ENCODE peak calls at places on chromosomes 4 and X, in seven cellular contexts. O is SK-N-MC, I is GM23338, W is SK-N-SH, R is breast epithelium, C is suprapubic skin, X is K562. U is an unnamed sample.

GRCh38 chr4:38109896-38110295 is 149.7 kb downstream of the PTTG2 start:
- DNase-seq in O (no peak), I (no peak), W (no peak), R (no peak), C (no peak), X (no peak), U (no peak)

GRCh38 chr4:46839128-46839527 is 69.9 kb downstream of the COX7B2 start:
- DNase-seq in O (no peak), I (peak; percentile 61), W (no peak), R (no peak), C (no peak), X (no peak), U (no peak)

GRCh38 chr4:174973336-174973735 is 55.2 kb downstream of the ADAM29 start:
- DNase-seq in O (no peak), I (no peak), W (no peak), R (no peak), C (no peak), X (no peak), U (no peak)

GRCh38 chrX:12955882-12956703 is 18.8 kb upstream of the TMSB4X start:
- DNase-seq in O (no peak), I (no peak), W (no peak), R (no peak), C (no peak), X (peak; percentile 75), U (peak; percentile 79)

GRCh38 chr4:53497446-53498069 is 93.7 kb downstream of the LNX1 start:
- DNase-seq in O (no peak), I (peak; percentile 35), W (no peak), R (peak; percentile 61), C (no peak), X (no peak), U (no peak)

GRCh38 chr4:56241500-56241899 is 145.8 kb downstream of the AASDH start:
- DNase-seq in O (no peak), I (no peak), W (no peak), R (no peak), C (no peak), X (no peak), U (no peak)

GRCh38 chr4:106062452-106062875 is 167.2 kb downstream of the NPNT start:
- DNase-seq in O (peak; percentile 42), I (no peak), W (no peak), R (no peak), C (no peak), X (peak; percentile 9), U (no peak)

GRCh38 chr4:27692098-27692679 is 831.5 kb downstream of the STIM2 start:
- DNase-seq in O (no peak), I (peak; percentile 75), W (peak; percentile 15), R (no peak), C (no peak), X (no peak), U (no peak)

GRCh38 chr4:25310066-25310824 is 2.3 kb upstream of the ZCCHC4 start:
- DNase-seq in O (no peak), I (no peak), W (no peak), R (no peak), C (no peak), X (no peak), U (no peak)

GRCh38 chr4:40121515-40121914 is 64.9 kb downstream of the N4BP2 start:
- DNase-seq in O (no peak), I (no peak), W (no peak), R (no peak), C (no peak), X (peak; percentile 56), U (no peak)

GRCh38 chr4:127708985-127709384 is 21.2 kb upstream of the SLC25A31 start:
- DNase-seq in O (no peak), I (peak; percentile 23), W (no peak), R (peak; percentile 49), C (no peak), X (no peak), U (peak; percentile 23)

GRCh38 chr4:84482564-84483563 is 16.2 kb downstream of the NKX6-1 start:
- DNase-seq in O (no peak), I (peak; percentile 94), W (peak; percentile 44), R (no peak), C (no peak), X (no peak), U (no peak)

GRCh38 chr4:17323619-17324400 is 188.1 kb downstream of the QDPR start:
- DNase-seq in O (no peak), I (no peak), W (no peak), R (no peak), C (no peak), X (no peak), U (no peak)

GRCh38 chr4:129043523-129043922 is 49.8 kb downstream of the SCLT1 start:
- DNase-seq in O (no peak), I (peak; percentile 6), W (no peak), R (no peak), C (no peak), X (no peak), U (no peak)

GRCh38 chrX:26958261-26958660 is 504.9 kb downstream of the PPP4R3C start:
- DNase-seq in O (no peak), I (no peak), W (no peak), R (no peak), C (no peak), X (no peak), U (no peak)

GRCh38 chr4:147480891-147481576 is at the start of gene EDNRA:
- DNase-seq in O (no peak), I (peak; percentile 69), W (peak; percentile 84), R (no peak), C (no peak), X (no peak), U (peak; percentile 22)

GRCh38 chr4:54227261-54228063 is 1.6 kb upstream of the PDGFRA start:
- DNase-seq in O (no peak), I (peak; percentile 75), W (peak; percentile 77), R (no peak), C (no peak), X (no peak), U (peak; percentile 45)

GRCh38 chr4:107027379-107027778 is 8.7 kb downstream of the DKK2 start:
- DNase-seq in O (no peak), I (no peak), W (no peak), R (no peak), C (no peak), X (no peak), U (no peak)

GRCh38 chrX:116173006-116173405 is 2.5 kb downstream of the AGTR2 start:
- DNase-seq in O (no peak), I (no peak), W (no peak), R (no peak), C (no peak), X (no peak), U (no peak)

GRCh38 chr4:69689530-69690111 is 36.6 kb upstream of the UGT2A1 start:
- DNase-seq in O (peak; percentile 45), I (peak; percentile 39), W (peak; percentile 3), R (no peak), C (no peak), X (peak; percentile 4), U (no peak)

GRCh38 chrX:69389221-69389620 is 114.9 kb upstream of the NALF2 start:
- DNase-seq in O (no peak), I (peak; percentile 6), W (no peak), R (no peak), C (no peak), X (no peak), U (no peak)

GRCh38 chr4:3270141-3270611 is 21.2 kb downstream of the MSANTD1 start:
- DNase-seq in O (no peak), I (no peak), W (peak; percentile 23), R (no peak), C (peak; percentile 53), X (no peak), U (no peak)

GRCh38 chrX:152637649-152638442 is at the start of gene GABRQ:
- DNase-seq in O (no peak), I (peak; percentile 87), W (peak; percentile 88), R (no peak), C (no peak), X (peak; percentile 86), U (no peak)

GRCh38 chr4:159178147-159178541 is 75.3 kb downstream of the RAPGEF2 start:
- DNase-seq in O (no peak), I (no peak), W (no peak), R (no peak), C (no peak), X (no peak), U (no peak)

GRCh38 chr4:183430317-183430986 is 14.0 kb upstream of the CDKN2AIP start:
- DNase-seq in O (no peak), I (peak; percentile 66), W (no peak), R (no peak), C (no peak), X (no peak), U (no peak)

DNA sequence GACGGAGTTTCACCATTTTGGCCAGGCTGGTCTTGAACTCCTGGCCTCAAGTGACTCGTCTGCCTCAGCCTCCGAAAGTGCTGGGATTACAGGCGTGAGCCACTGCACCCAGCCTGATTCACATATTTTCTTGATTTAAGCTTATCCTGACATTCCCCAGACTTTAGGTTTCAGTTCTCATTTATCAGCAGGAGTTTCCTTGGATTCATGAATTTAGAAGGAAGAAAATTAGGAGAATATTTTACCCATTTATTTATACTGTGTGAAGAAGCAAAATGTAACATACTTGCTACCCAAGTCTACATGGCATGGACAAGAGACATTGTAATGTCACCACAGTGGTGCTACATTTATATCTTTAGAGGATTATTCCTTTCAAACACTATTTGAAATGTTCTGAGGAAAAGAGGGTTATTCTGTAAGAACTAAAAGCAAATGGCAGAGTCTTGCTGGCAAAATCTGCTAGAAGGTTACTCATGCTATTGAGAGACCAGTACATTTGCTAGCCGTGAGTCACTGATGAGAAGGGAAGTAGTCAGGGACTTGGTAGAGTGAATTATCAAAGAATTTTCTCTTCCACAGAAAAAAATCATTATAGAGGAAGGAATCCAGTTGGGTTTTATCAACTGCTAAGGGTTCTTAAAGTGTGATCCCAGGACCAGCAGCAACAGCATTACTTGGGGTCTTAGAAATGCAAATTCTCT is 26.1 kb upstream of the CFAP299 start:
- DNase-seq in O (no peak), I (no peak), W (no peak), R (no peak), C (no peak), X (no peak), U (no peak)
- TF ChIP-seq POLR2AphosphoS5 in O (no peak), I (no peak), W (no peak), R (no peak), C (no peak), X (no peak), U (no peak)

DNA sequence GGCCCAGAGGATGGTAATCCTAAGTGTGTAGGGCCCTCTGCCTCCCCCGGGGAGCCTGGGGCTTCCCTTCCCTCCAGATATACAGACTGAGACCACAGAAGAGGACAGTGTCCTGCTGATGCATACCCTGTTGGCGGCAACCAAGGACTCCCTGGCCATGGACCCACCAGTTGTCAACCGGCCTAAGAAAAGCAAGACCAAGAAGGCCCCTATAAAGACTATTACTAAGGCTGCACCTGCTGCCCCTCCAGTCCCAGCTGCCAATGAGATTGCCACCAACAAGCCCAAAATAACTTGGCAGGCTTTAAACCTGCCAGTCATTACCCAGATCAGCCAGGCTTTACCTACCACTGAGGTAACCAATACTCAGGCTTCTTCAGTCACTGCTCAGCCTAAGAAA is 1.9 kb downstream of the TRO start:
- DNase-seq in O (no peak), I (no peak), W (no peak), R (no peak), C (no peak), X (no peak), U (no peak)
- H3K36me3 ChIP-seq in O (no peaks in the 10 kb centered on the region), I (no peaks in the 10 kb centered on the region), W (peaks cover 22% of the 10 kb centered on the region), R (no peaks in the 10 kb centered on the region), C (no peaks in the 10 kb centered on the region), X (no peaks in the 10 kb centered on the region), U (no peaks in the 10 kb centered on the region)

GRCh38 chrX:20742106-20742505 is 475.4 kb upstream of the RPS6KA3 start:
- DNase-seq in O (no peak), I (no peak), W (peak; percentile 5), R (peak; percentile 17), C (no peak), X (no peak), U (no peak)
- TF ChIP-seq POLR2AphosphoS5 in O (no peak), I (no peak), W (no peak), R (no peak), C (no peak), X (no peak), U (no peak)

GRCh38 chr4:119518230-119518892 is 110.2 kb downstream of the PDE5A start:
- DNase-seq in O (no peak), I (peak; percentile 15), W (no peak), R (no peak), C (no peak), X (no peak), U (no peak)
- H3K36me3 ChIP-seq in O (peaks cover 19% of the 10 kb centered on the region), I (peaks cover 2% of the 10 kb centered on the region), W (peaks cover 34% of the 10 kb centered on the region), R (no peaks in the 10 kb centered on the region), C (peaks cover 51% of the 10 kb centered on the region), X (peaks cover 36% of the 10 kb centered on the region), U (peaks cover 68% of the 10 kb centered on the region)

U was measured in upper lobe of left lung.